ENCODE peak calls at places on chromosomes 12 and 14, in ten cellular contexts. V is upper lobe of left lung, B is H1, L is GM12878, G is Panc1, C is K562, S is spleen, P is stomach, R is transverse colon, E is sigmoid colon. W is an unnamed sample.

GRCh38 chr12:47102845-47103666 is 23.3 kb upstream of the AMIGO2 start:
- DNase-seq in V (no peak), B (no peak), L (no peak), G (no peak), C (no peak), S (no peak), P (no peak), R (no peak), E (peak), W (no peak)

GRCh38 chr14:100882026-100882967 is 21.2 kb downstream of the RTL1 start:
- DNase-seq in V (no peak), B (no peak), L (no peak), G (no peak), C (no peak), S (peak), P (no peak), R (no peak), E (no peak), W (no peak)

GRCh38 chr12:120125792-120126634 is 9.5 kb upstream of the RAB35 start:
- DNase-seq in V (no peak), B (no peak), L (no peak), G (no peak), C (no peak), S (no peak), P (no peak), R (no peak), E (no peak), W (no peak)

GRCh38 chr14:95784137-95784536 is 70.2 kb upstream of the TCL1A start:
- DNase-seq in V (no peak), B (no peak), L (no peak), G (no peak), C (peak), S (no peak), P (no peak), R (no peak), E (no peak), W (no peak)

GRCh38 chr12:49626836-49627235 is 3.5 kb downstream of the PRPF40B start:
- DNase-seq in V (no peak), B (no peak), L (no peak), G (no peak), C (no peak), S (no peak), P (no peak), R (no peak), E (no peak), W (no peak)

GRCh38 chr12:101552277-101552676 is 42.5 kb upstream of the MYBPC1 start:
- DNase-seq in V (peak), B (no peak), L (no peak), G (no peak), C (no peak), S (no peak), P (no peak), R (no peak), E (no peak), W (no peak)

GRCh38 chr12:28517101-28517500 is 326.8 kb downstream of the CCDC91 start:
- DNase-seq in V (no peak), B (no peak), L (no peak), G (no peak), C (no peak), S (no peak), P (no peak), R (no peak), E (no peak), W (no peak)

GRCh38 chr14:99655521-99655920 is 10.6 kb downstream of the HHIPL1 start:
- DNase-seq in V (no peak), B (no peak), L (no peak), G (no peak), C (no peak), S (no peak), P (no peak), R (no peak), E (no peak), W (no peak)

GRCh38 chr12:80707830-80708534 is 548 bp downstream of the MYF6 start:
- DNase-seq in V (no peak), B (no peak), L (no peak), G (no peak), C (no peak), S (no peak), P (no peak), R (no peak), E (peak), W (no peak)

GRCh38 chr12:123126294-123127144 is 24.4 kb downstream of the PITPNM2 start:
- DNase-seq in V (no peak), B (peak), L (no peak), G (peak), C (peak), S (no peak), P (peak), R (no peak), E (peak), W (no peak)

GRCh38 chr12:30931222-30931621 is 4.7 kb downstream of the TSPAN11 start:
- DNase-seq in V (no peak), B (no peak), L (no peak), G (no peak), C (no peak), S (no peak), P (no peak), R (no peak), E (no peak), W (no peak)

GRCh38 chr14:32330356-32331226 is 1.5 kb downstream of the AKAP6 start:
- DNase-seq in V (no peak), B (no peak), L (no peak), G (no peak), C (no peak), S (no peak), P (no peak), R (peak), E (no peak), W (no peak)

GRCh38 chr12:132206093-132206434 is 61.8 kb downstream of the NOC4L start:
- DNase-seq in V (no peak), B (no peak), L (no peak), G (no peak), C (no peak), S (no peak), P (no peak), R (no peak), E (no peak), W (no peak)

GRCh38 chr14:89298056-89298834 is 118.8 kb downstream of the FOXN3 start:
- DNase-seq in V (no peak), B (no peak), L (no peak), G (no peak), C (no peak), S (no peak), P (no peak), R (no peak), E (no peak), W (no peak)

GRCh38 chr12:5210179-5210917 is 166.7 kb downstream of the KCNA5 start:
- DNase-seq in V (no peak), B (no peak), L (no peak), G (no peak), C (no peak), S (no peak), P (no peak), R (no peak), E (no peak), W (no peak)

GRCh38 chr12:62361048-62361447 is 100.8 kb downstream of the USP15 start:
- DNase-seq in V (no peak), B (no peak), L (no peak), G (no peak), C (no peak), S (no peak), P (no peak), R (no peak), E (no peak), W (no peak)

GRCh38 chr14:99035268-99035667 is 236.7 kb downstream of the BCL11B start:
- DNase-seq in V (peak), B (no peak), L (no peak), G (no peak), C (no peak), S (no peak), P (no peak), R (peak), E (peak), W (no peak)

GRCh38 chr12:123905319-123905925 is 67.2 kb downstream of the CCDC92 start:
- DNase-seq in V (peak), B (no peak), L (peak), G (peak), C (peak), S (no peak), P (peak), R (peak), E (no peak), W (peak)

GRCh38 chr12:9869307-9870161 is at the start of gene CLEC2B:
- DNase-seq in V (no peak), B (no peak), L (peak), G (no peak), C (no peak), S (no peak), P (no peak), R (no peak), E (no peak), W (no peak)

GRCh38 chr14:45811155-45811554 is 558.2 kb upstream of the MIS18BP1 start:
- DNase-seq in V (no peak), B (no peak), L (no peak), G (no peak), C (no peak), S (no peak), P (no peak), R (no peak), E (no peak), W (no peak)

GRCh38 chr12:14264316-14264715 is 101.2 kb upstream of the ATF7IP start:
- DNase-seq in V (no peak), B (no peak), L (no peak), G (no peak), C (no peak), S (no peak), P (no peak), R (no peak), E (no peak), W (no peak)

GRCh38 chr12:117699575-117699974 is 269.2 kb downstream of the KSR2 start:
- DNase-seq in V (no peak), B (no peak), L (no peak), G (no peak), C (no peak), S (no peak), P (no peak), R (no peak), E (no peak), W (no peak)

GRCh38 chr14:34398024-34398423 is 64.0 kb downstream of the SPTSSA start:
- DNase-seq in V (no peak), B (no peak), L (no peak), G (no peak), C (no peak), S (no peak), P (no peak), R (no peak), E (no peak), W (no peak)

GRCh38 chr12:6766651-6767300 is 613 bp downstream of the PTMS start:
- DNase-seq in V (peak), B (no peak), L (no peak), G (no peak), C (peak), S (peak), P (peak), R (peak), E (peak), W (peak)

GRCh38 chr12:126681676-126682075 is 1585.3 kb upstream of the TMEM132C start:
- DNase-seq in V (no peak), B (no peak), L (no peak), G (no peak), C (no peak), S (no peak), P (no peak), R (no peak), E (no peak), W (no peak)

GRCh38 chr14:105439710-105440553 is 20.3 kb downstream of the MTA1 start:
- DNase-seq in V (no peak), B (no peak), L (no peak), G (no peak), C (no peak), S (no peak), P (no peak), R (no peak), E (no peak), W (no peak)

GRCh38 chr12:132151145-132151765 is 7.0 kb downstream of the NOC4L start:
- DNase-seq in V (peak), B (no peak), L (no peak), G (no peak), C (no peak), S (no peak), P (no peak), R (peak), E (no peak), W (no peak)

GRCh38 chr12:5184159-5184558 is 140.5 kb downstream of the KCNA5 start:
- DNase-seq in V (no peak), B (no peak), L (no peak), G (no peak), C (no peak), S (no peak), P (no peak), R (no peak), E (no peak), W (no peak)

GRCh38 chr14:96501383-96501745 is 818 bp upstream of the PAPOLA start:
- DNase-seq in V (no peak), B (no peak), L (no peak), G (no peak), C (peak), S (no peak), P (no peak), R (no peak), E (no peak), W (no peak)

GRCh38 chr12:97313471-97314190 is 149.0 kb upstream of the RMST start:
- DNase-seq in V (no peak), B (no peak), L (no peak), G (no peak), C (no peak), S (no peak), P (no peak), R (no peak), E (no peak), W (no peak)

GRCh38 chr14:69945905-69946304 is 66.7 kb downstream of the SMOC1 start:
- DNase-seq in V (no peak), B (no peak), L (no peak), G (no peak), C (no peak), S (no peak), P (no peak), R (no peak), E (no peak), W (no peak)

GRCh38 chr12:56104815-56105476 is 587 bp downstream of the PA2G4 start:
- DNase-seq in V (peak), B (no peak), L (no peak), G (no peak), C (peak), S (peak), P (peak), R (no peak), E (no peak), W (no peak)

GRCh38 chr12:103503546-103504480 is 8.0 kb upstream of the C12orf42 start:
- DNase-seq in V (peak), B (no peak), L (no peak), G (no peak), C (peak), S (peak), P (peak), R (peak), E (no peak), W (no peak)

DNA sequence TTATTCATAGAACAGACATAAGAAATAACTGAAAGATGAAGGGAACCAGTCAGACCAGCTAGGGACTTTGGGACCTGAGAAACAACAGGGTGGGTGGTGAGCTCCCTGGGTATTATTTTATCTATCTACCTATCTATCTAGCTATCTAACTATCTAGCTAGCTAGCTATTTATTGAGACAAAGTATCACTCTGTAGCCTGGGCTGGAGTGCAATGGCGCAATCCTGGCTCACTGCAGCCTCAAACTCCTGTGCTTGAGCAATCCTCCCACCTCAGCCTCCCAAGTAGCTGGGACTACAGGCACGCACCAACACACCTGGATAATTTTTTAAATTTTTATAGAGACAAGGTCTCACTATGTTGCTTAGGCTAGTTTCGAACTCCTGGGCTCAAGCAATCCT is 127.6 kb downstream of the DPF3 start:
- DNase-seq in V (no peak), B (no peak), L (no peak), G (no peak), C (no peak), S (no peak), P (no peak), R (no peak), E (no peak), W (no peak)
- TF ChIP-seq POLR2AphosphoS5 in V (no peak), B (no peak), L (no peak), G (no peak), C (no peak), S (no peak), P (no peak), R (no peak), E (no peak), W (no peak)

DNA sequence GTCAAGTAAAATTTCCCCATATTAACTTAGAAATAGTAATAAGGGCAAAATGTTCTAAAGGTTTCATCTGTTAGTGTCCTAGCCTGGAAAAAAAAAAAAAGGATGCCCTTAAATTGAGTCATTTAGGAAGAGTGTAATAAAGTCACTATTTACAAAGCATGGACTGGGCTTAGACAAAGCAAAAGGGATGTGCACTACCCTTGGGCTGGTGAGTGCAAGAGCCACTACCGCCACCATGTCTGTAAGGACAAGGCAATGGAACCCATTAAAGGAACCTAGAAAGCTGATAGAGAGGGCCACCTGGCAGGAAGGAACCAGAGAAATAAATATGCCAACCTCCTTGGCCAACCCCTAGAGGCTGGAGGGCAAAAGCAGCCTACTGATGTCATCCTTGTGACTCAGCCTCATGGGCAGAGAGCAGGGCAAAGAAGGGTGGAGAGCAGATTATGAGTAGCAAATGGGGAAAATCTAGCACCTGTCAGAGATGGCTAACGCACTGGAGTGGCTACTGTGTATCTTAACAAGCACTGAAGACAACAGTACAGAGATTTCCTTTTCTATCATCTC is 59.5 kb upstream of the FUT8 start:
- DNase-seq in V (no peak), B (no peak), L (no peak), G (no peak), C (no peak), S (no peak), P (peak), R (peak), E (no peak), W (no peak)
- TF ChIP-seq POLR2AphosphoS5 in V (no peak), B (no peak), L (no peak), G (no peak), C (no peak), S (no peak), P (no peak), R (no peak), E (no peak), W (no peak)

DNA sequence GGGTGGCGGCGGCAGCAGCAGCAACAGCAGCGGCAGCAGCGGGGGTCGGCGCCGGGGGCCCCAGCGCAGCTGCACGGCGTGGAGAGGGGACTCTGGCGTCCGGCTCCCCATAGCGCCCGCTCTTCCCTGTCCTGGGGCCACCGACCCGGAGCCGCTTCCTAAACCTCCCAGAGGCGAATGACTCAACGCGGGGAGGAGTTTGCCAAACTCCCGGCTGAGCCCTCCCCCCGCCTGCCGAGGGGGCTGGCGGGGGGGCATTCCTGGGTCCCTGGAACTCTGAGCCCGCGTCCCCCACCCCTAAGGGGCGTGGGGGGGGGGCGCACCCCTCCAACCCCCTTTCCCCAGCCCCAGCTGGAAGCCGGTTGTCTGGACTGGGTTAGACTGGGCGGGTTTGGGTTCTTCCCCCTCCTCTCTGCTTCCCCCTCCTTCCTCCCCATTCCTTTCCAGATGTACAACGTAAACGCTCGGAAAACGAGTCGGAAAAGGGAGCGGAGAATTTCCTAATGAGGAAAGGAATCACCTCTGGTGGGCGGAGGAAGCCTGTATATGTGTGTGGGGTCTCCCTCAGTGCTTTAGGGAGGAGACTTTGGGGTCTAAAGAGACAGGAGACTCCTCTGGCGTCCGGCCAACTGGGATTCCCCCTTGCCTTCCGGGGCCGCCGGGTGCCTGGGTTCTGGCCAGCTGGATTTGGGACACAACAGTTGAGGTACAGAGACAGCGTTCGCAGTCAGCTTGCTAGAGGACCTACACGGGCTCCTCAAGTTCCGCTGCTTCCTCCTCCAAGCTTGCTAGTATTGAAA is at the start of gene ITGA5:
- DNase-seq in V (peak), B (no peak), L (no peak), G (no peak), C (peak), S (peak), P (peak), R (peak), E (peak), W (no peak)
- TF ChIP-seq POLR2AphosphoS5 in V (peak), B (no peak), L (no peak), G (peak), C (no peak), S (peak), P (peak), R (peak), E (peak), W (no peak)

DNA sequence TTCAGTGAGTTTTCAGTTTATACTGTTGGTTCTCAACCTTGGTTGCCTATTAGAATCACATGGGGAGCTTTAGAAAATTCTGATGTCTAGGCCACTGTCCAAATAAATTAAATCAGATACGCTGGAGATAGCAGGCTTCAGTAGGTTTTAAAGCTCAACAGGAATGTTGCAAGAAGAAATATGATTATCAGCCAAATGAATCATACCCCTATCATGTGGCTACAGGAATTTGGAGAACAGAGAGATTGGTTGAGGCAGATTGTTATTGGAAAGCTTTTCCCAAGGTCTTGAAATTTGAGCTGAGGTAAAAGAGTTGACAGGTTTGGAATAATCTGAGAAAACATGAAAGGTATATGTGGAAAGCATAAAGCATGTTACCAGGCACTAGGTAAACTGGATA is 125.3 kb downstream of the WIF1 start:
- DNase-seq in V (no peak), B (no peak), L (no peak), G (no peak), C (no peak), S (no peak), P (no peak), R (no peak), E (no peak), W (no peak)
- TF ChIP-seq POLR2AphosphoS5 in V (no peak), B (no peak), L (no peak), G (no peak), C (no peak), S (no peak), P (no peak), R (no peak), E (no peak), W (no peak)

DNA sequence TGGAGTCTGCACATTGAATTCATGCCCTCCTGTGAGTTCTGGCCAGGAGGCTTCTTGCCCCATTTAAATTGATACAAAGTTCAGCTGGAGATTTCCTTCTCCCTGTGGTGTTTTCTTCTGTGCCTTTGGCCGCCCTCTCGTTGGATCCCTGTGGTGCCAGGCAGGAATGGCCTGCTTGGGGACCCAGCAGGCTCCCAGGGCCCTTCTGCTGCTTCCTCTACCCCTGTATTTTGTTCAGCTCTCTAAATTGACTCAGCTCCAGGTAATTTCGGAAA is 197.2 kb downstream of the FOXA1 start:
- DNase-seq in V (no peak), B (no peak), L (no peak), G (no peak), C (no peak), S (no peak), P (no peak), R (no peak), E (no peak), W (no peak)
- TF ChIP-seq POLR2AphosphoS5 in V (no peak), B (no peak), L (no peak), G (no peak), C (no peak), S (no peak), P (no peak), R (no peak), E (no peak), W (no peak)

DNA sequence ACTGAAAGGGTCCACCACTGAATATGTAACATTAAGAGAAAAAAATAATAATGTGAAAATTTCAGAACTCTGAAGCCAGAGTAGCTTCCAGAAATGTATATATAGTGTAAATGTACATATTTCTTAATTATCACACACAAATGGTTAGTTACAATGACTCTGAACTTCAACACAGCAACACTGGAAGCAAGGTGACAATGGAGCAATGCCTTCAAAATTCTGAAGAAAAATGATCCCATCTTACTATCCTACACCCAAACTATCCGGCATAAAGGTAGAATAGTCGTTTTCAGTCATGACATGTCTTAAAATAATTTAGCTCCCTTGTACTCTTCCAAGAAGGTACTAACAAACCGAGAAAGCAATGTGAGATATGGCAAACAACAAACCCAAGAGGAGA is 11.9 kb downstream of the NAP1L1 start:
- DNase-seq in V (no peak), B (no peak), L (no peak), G (no peak), C (no peak), S (no peak), P (no peak), R (no peak), E (no peak), W (no peak)
- TF ChIP-seq POLR2AphosphoS5 in V (no peak), B (no peak), L (no peak), G (no peak), C (no peak), S (no peak), P (no peak), R (no peak), E (no peak), W (no peak)